ENCODE peak calls at places on chromosomes 16 and 17, in eight cellular contexts. W is HL-60, U is left ventricle myocardium inferior, E is ascending aorta, Q is heart right ventricle, V is GM23248, Z is lung, L is A673. H is an unnamed sample.
A peak's percentile ranks its signal among the peaks of the same experiment; 100 is the strongest.

GRCh38 chr17:4599505-4600281 is 15.4 kb downstream of the SMTNL2 start:
- DNase-seq in Q (no peak), V (no peak), E (no peak), U (peak; percentile 73), L (no peak), Z (peak; percentile 50), W (no peak), H (no peak)

GRCh38 chr16:5438591-5438990 is 341.0 kb upstream of the EEF2KMT start:
- DNase-seq in E (no peak), Z (no peak), V (no peak), L (peak; percentile 15), Q (no peak), U (no peak), W (no peak), H (no peak)

GRCh38 chr17:59859444-59860025 is 33.2 kb downstream of the TUBD1 start:
- DNase-seq in U (no peak), Z (no peak), Q (no peak), V (peak; percentile 79), E (no peak), W (peak; percentile 26), L (peak; percentile 71), H (no peak)

GRCh38 chr17:7336240-7337175 is at the start of gene ACAP1:
- DNase-seq in Q (no peak), U (no peak), E (peak; percentile 61), L (no peak), Z (no peak), V (no peak), W (peak; percentile 80), H (no peak)

GRCh38 chr16:83818276-83818675 is 10.5 kb downstream of the HSBP1 start:
- DNase-seq in U (no peak), W (no peak), L (no peak), Z (no peak), Q (no peak), E (no peak), V (no peak), H (no peak)

GRCh38 chr16:14310519-14310991 is 239.4 kb downstream of the MRTFB start:
- DNase-seq in Q (no peak), W (no peak), E (no peak), Z (no peak), V (peak; percentile 67), U (no peak), L (no peak), H (no peak)

GRCh38 chr16:79093554-79093967 is 507.0 kb downstream of the MAF start:
- DNase-seq in L (no peak), U (no peak), E (no peak), W (peak; percentile 94), V (no peak), Z (peak; percentile 56), Q (peak; percentile 23), H (no peak)

GRCh38 chr17:16378631-16379282 is 2.1 kb upstream of the UBB start:
- DNase-seq in E (no peak), W (no peak), L (no peak), Q (no peak), Z (no peak), U (no peak), V (peak; percentile 27), H (peak; percentile 96)

GRCh38 chr17:8338806-8339205 is 834 bp upstream of the ODF4 start:
- DNase-seq in V (no peak), U (no peak), Q (no peak), W (no peak), L (no peak), E (no peak), Z (no peak), H (no peak)

GRCh38 chr17:63365366-63366237 is 80.5 kb downstream of the CYB561 start:
- DNase-seq in V (peak; percentile 75), E (no peak), Q (no peak), W (no peak), L (no peak), U (no peak), Z (no peak), H (no peak)

GRCh38 chr17:48517478-48517877 is 13.3 kb downstream of the HOXB1 start:
- DNase-seq in V (no peak), U (no peak), L (no peak), Z (no peak), Q (no peak), W (no peak), E (no peak), H (no peak)

GRCh38 chr17:6517017-6517416 is 39.3 kb downstream of the PITPNM3 start:
- DNase-seq in Z (no peak), W (no peak), U (no peak), Q (no peak), L (no peak), E (no peak), V (no peak), H (no peak)

GRCh38 chr17:74345433-74346241 is 16.0 kb downstream of the BTBD17 start:
- DNase-seq in W (no peak), L (no peak), U (no peak), Q (no peak), Z (no peak), E (no peak), V (peak; percentile 19), H (no peak)

GRCh38 chr17:18093616-18094408 is 6.1 kb downstream of the DRG2 start:
- DNase-seq in V (peak; percentile 89), U (peak; percentile 74), L (peak; percentile 90), Q (peak; percentile 50), W (peak; percentile 11), E (no peak), Z (no peak), H (peak; percentile 67)

GRCh38 chr17:17344507-17345293 is 41.5 kb downstream of the NT5M start:
- DNase-seq in Q (no peak), L (no peak), V (no peak), E (peak; percentile 35), U (no peak), Z (no peak), W (no peak), H (no peak)

GRCh38 chr17:3667366-3668278 is 756 bp downstream of the TAX1BP3 start:
- DNase-seq in L (peak; percentile 80), U (peak; percentile 91), Z (peak; percentile 89), Q (peak; percentile 91), W (peak; percentile 4), E (peak; percentile 94), V (peak; percentile 97), H (peak; percentile 56)

GRCh38 chr17:22142091-22142490 is 449.8 kb downstream of the KCNJ18 start:
- DNase-seq in U (no peak), Z (no peak), Q (no peak), E (no peak), W (no peak), L (no peak), V (no peak), H (no peak)

GRCh38 chr16:64751906-64752305 is 370.0 kb downstream of the CDH11 start:
- DNase-seq in W (no peak), Q (no peak), L (no peak), U (no peak), E (no peak), Z (no peak), V (peak; percentile 86), H (no peak)

GRCh38 chr16:30651124-30652004 is 604 bp downstream of the PRR14 start:
- DNase-seq in Z (peak; percentile 60), W (peak; percentile 69), V (peak; percentile 87), U (peak; percentile 74), E (peak; percentile 84), Q (peak; percentile 55), L (peak; percentile 65), H (no peak)

GRCh38 chr17:41555105-41555887 is 16.6 kb downstream of the KRT9 start:
- DNase-seq in Q (no peak), E (no peak), U (no peak), L (no peak), W (no peak), V (no peak), Z (no peak), H (no peak)

GRCh38 chr17:57751348-57751970 is 6.4 kb upstream of the CCDC182 start:
- DNase-seq in E (no peak), Q (no peak), Z (no peak), W (peak; percentile 20), L (no peak), U (no peak), V (no peak), H (no peak)

GRCh38 chr17:1494203-1494602 is 1.7 kb upstream of the MYO1C start:
- DNase-seq in U (no peak), L (no peak), Z (no peak), Q (no peak), W (no peak), E (no peak), V (no peak), H (no peak)
- H3K27ac ChIP-seq in U (peak overlapping the region; percentile 98), L (no peak overlapping the region), Z (peak overlapping the region; percentile 90), Q (peak overlapping the region; percentile 99), W (no peak overlapping the region), E (peak overlapping the region; percentile 95), V (no peak overlapping the region), H (no peak overlapping the region)

GRCh38 chr16:56601325-56601724 is 7.1 kb upstream of the MT2A start:
- DNase-seq in Z (no peak), E (no peak), U (no peak), V (no peak), W (no peak), L (no peak), Q (no peak), H (no peak)
- H3K27ac ChIP-seq in Z (no peak overlapping the region), E (no peak overlapping the region), U (no peak overlapping the region), V (no peak overlapping the region), W (no peak overlapping the region), L (no peak overlapping the region), Q (no peak overlapping the region), H (no peak overlapping the region)

DNA sequence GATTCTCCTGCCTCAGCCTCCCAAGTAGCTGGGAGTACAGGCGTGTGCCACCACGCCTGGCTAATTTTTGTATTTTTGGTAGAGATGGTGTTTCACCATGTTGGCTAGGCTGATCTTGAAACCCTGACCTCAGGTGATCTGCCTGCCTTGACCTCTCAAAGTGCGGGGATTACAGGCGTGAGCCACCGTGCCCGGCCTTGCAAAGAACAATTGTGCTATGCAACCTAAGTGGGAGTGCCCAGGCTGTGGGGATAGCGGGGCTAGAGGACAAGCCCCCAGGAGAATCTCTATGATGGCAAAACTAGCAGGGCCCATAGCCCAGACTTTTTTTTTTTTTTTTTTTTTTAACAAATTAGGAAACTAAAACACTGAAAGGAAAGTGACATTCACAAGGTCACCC is 2.0 kb upstream of the GPR179 start:
- DNase-seq in E (no peak), Z (no peak), Q (no peak), L (no peak), W (no peak), U (no peak), V (no peak), H (no peak)
- H3K27ac ChIP-seq in E (no peak overlapping the region), Z (no peak overlapping the region), Q (no peak overlapping the region), L (no peak overlapping the region), W (no peak overlapping the region), U (no peak overlapping the region), V (no peak overlapping the region), H (no peak overlapping the region)

GRCh38 chr16:85178006-85178591 is 65.8 kb upstream of the CIBAR2 start:
- DNase-seq in U (no peak), E (no peak), Q (no peak), W (no peak), Z (no peak), V (no peak), L (no peak), H (no peak)

GRCh38 chr16:85181091-85181738 is 68.9 kb upstream of the CIBAR2 start:
- DNase-seq in V (no peak), U (no peak), W (no peak), E (no peak), Q (no peak), Z (no peak), L (no peak), H (no peak)

GRCh38 chr16:85178596-85178995 is 66.3 kb upstream of the CIBAR2 start:
- DNase-seq in E (no peak), Z (no peak), V (no peak), W (no peak), Q (no peak), U (no peak), L (no peak), H (no peak)

GRCh38 chr16:85180047-85180878 is 68.0 kb upstream of the CIBAR2 start:
- DNase-seq in E (no peak), L (no peak), Q (no peak), U (no peak), V (no peak), W (no peak), Z (no peak), H (no peak)

GRCh38 chr16:85179344-85180046 is 67.2 kb upstream of the CIBAR2 start:
- DNase-seq in U (no peak), W (no peak), L (no peak), Z (no peak), V (peak; percentile 40), Q (no peak), E (no peak), H (no peak)
- H3K27ac ChIP-seq in U (no peak overlapping the region), W (no peak overlapping the region), L (no peak overlapping the region), Z (no peak overlapping the region), V (no peak overlapping the region), Q (no peak overlapping the region), E (no peak overlapping the region), H (no peak overlapping the region)

H was measured in epithelial cell of prostate.